ENCODE peak calls at places on chromosomes 16 and 17, in ten cellular contexts. One of them, this sample, is unnamed.

GRCh38 chr17:72667096-72668063 is 425.1 kb downstream of the SLC39A11 start:
- DNase-seq in prostate gland: no peak
- DNase-seq in CD4-positive, alpha-beta T cell: no peak
- DNase-seq in endodermal cell: no peak
- DNase-seq in aorta: no peak
- DNase-seq in PC-9: no peak
- DNase-seq in heart right ventricle: no peak
- DNase-seq in CD4-positive, CD25-positive, alpha-beta regulatory T cell: no peak
- DNase-seq in pancreas: no peak
- DNase-seq in suprapubic skin: no peak
- DNase-seq in this sample: no peak

GRCh38 chr17:27466748-27467375 is 10.6 kb downstream of the KSR1 start:
- DNase-seq in prostate gland: no peak
- DNase-seq in CD4-positive, alpha-beta T cell: no peak
- DNase-seq in endodermal cell: no peak
- DNase-seq in aorta: no peak
- DNase-seq in PC-9: no peak
- DNase-seq in heart right ventricle: no peak
- DNase-seq in CD4-positive, CD25-positive, alpha-beta regulatory T cell: peak; percentile 39
- DNase-seq in pancreas: no peak
- DNase-seq in suprapubic skin: no peak
- DNase-seq in this sample: no peak

GRCh38 chr17:30524847-30525246 is 47.6 kb downstream of the GOSR1 start:
- DNase-seq in prostate gland: peak; percentile 25
- DNase-seq in CD4-positive, alpha-beta T cell: no peak
- DNase-seq in endodermal cell: no peak
- DNase-seq in aorta: no peak
- DNase-seq in PC-9: no peak
- DNase-seq in heart right ventricle: no peak
- DNase-seq in CD4-positive, CD25-positive, alpha-beta regulatory T cell: no peak
- DNase-seq in pancreas: no peak
- DNase-seq in suprapubic skin: no peak
- DNase-seq in this sample: no peak

GRCh38 chr17:14407541-14407940 is 106.7 kb downstream of the HS3ST3B1 start:
- DNase-seq in prostate gland: no peak
- DNase-seq in CD4-positive, alpha-beta T cell: no peak
- DNase-seq in endodermal cell: no peak
- DNase-seq in aorta: no peak
- DNase-seq in PC-9: no peak
- DNase-seq in heart right ventricle: no peak
- DNase-seq in CD4-positive, CD25-positive, alpha-beta regulatory T cell: no peak
- DNase-seq in pancreas: no peak
- DNase-seq in suprapubic skin: no peak
- DNase-seq in this sample: no peak

GRCh38 chr16:70258065-70258464 is 6.3 kb upstream of the EXOSC6 start:
- DNase-seq in prostate gland: no peak
- DNase-seq in CD4-positive, alpha-beta T cell: no peak
- DNase-seq in endodermal cell: no peak
- DNase-seq in aorta: peak; percentile 70
- DNase-seq in PC-9: no peak
- DNase-seq in heart right ventricle: no peak
- DNase-seq in CD4-positive, CD25-positive, alpha-beta regulatory T cell: no peak
- DNase-seq in pancreas: no peak
- DNase-seq in suprapubic skin: no peak
- DNase-seq in this sample: no peak

GRCh38 chr16:48408688-48409087 is 23.5 kb upstream of the SIAH1 start:
- DNase-seq in prostate gland: no peak
- DNase-seq in CD4-positive, alpha-beta T cell: no peak
- DNase-seq in endodermal cell: no peak
- DNase-seq in aorta: no peak
- DNase-seq in PC-9: no peak
- DNase-seq in heart right ventricle: peak; percentile 29
- DNase-seq in CD4-positive, CD25-positive, alpha-beta regulatory T cell: no peak
- DNase-seq in pancreas: no peak
- DNase-seq in suprapubic skin: no peak
- DNase-seq in this sample: no peak

GRCh38 chr17:76008630-76009425 is 8.2 kb downstream of the CDK3 start:
- DNase-seq in prostate gland: no peak
- DNase-seq in CD4-positive, alpha-beta T cell: no peak
- DNase-seq in endodermal cell: no peak
- DNase-seq in aorta: peak; percentile 73
- DNase-seq in PC-9: no peak
- DNase-seq in heart right ventricle: no peak
- DNase-seq in CD4-positive, CD25-positive, alpha-beta regulatory T cell: no peak
- DNase-seq in pancreas: no peak
- DNase-seq in suprapubic skin: no peak
- DNase-seq in this sample: no peak

GRCh38 chr16:49492090-49492801 is 118.6 kb downstream of the C16orf78 start:
- DNase-seq in prostate gland: peak; percentile 27
- DNase-seq in CD4-positive, alpha-beta T cell: peak; percentile 40
- DNase-seq in endodermal cell: peak; percentile 92
- DNase-seq in aorta: peak; percentile 86
- DNase-seq in PC-9: no peak
- DNase-seq in heart right ventricle: peak; percentile 63
- DNase-seq in CD4-positive, CD25-positive, alpha-beta regulatory T cell: peak; percentile 11
- DNase-seq in pancreas: peak; percentile 15
- DNase-seq in suprapubic skin: peak; percentile 78
- DNase-seq in this sample: no peak

GRCh38 chr17:47708864-47709541 is 15.0 kb downstream of the TBKBP1 start:
- DNase-seq in prostate gland: no peak
- DNase-seq in CD4-positive, alpha-beta T cell: no peak
- DNase-seq in endodermal cell: peak; percentile 79
- DNase-seq in aorta: peak; percentile 86
- DNase-seq in PC-9: no peak
- DNase-seq in heart right ventricle: peak; percentile 66
- DNase-seq in CD4-positive, CD25-positive, alpha-beta regulatory T cell: no peak
- DNase-seq in pancreas: peak; percentile 32
- DNase-seq in suprapubic skin: no peak
- DNase-seq in this sample: peak; percentile 15

GRCh38 chr17:63082273-63082861 is 116.3 kb downstream of the TANC2 start:
- DNase-seq in prostate gland: no peak
- DNase-seq in CD4-positive, alpha-beta T cell: no peak
- DNase-seq in endodermal cell: no peak
- DNase-seq in aorta: no peak
- DNase-seq in PC-9: no peak
- DNase-seq in heart right ventricle: no peak
- DNase-seq in CD4-positive, CD25-positive, alpha-beta regulatory T cell: peak; percentile 1
- DNase-seq in pancreas: no peak
- DNase-seq in suprapubic skin: no peak
- DNase-seq in this sample: no peak

GRCh38 chr16:46789499-46790414 is 41.2 kb downstream of the C16orf87 start:
- DNase-seq in prostate gland: peak; percentile 73
- DNase-seq in CD4-positive, alpha-beta T cell: peak; percentile 70
- DNase-seq in endodermal cell: peak; percentile 94
- DNase-seq in aorta: peak; percentile 92
- DNase-seq in PC-9: no peak
- DNase-seq in heart right ventricle: peak; percentile 86
- DNase-seq in CD4-positive, CD25-positive, alpha-beta regulatory T cell: peak; percentile 81
- DNase-seq in pancreas: peak; percentile 79
- DNase-seq in suprapubic skin: peak; percentile 86
- DNase-seq in this sample: peak; percentile 70

GRCh38 chr16:19329932-19330331 is 44.4 kb downstream of the CLEC19A start:
- DNase-seq in prostate gland: no peak
- DNase-seq in CD4-positive, alpha-beta T cell: no peak
- DNase-seq in endodermal cell: no peak
- DNase-seq in aorta: no peak
- DNase-seq in PC-9: peak; percentile 67
- DNase-seq in heart right ventricle: no peak
- DNase-seq in CD4-positive, CD25-positive, alpha-beta regulatory T cell: no peak
- DNase-seq in pancreas: no peak
- DNase-seq in suprapubic skin: no peak
- DNase-seq in this sample: no peak

GRCh38 chr17:76492989-76493501 is 8.2 kb downstream of the RHBDF2 start:
- DNase-seq in prostate gland: no peak
- DNase-seq in CD4-positive, alpha-beta T cell: no peak
- DNase-seq in endodermal cell: no peak
- DNase-seq in aorta: no peak
- DNase-seq in PC-9: no peak
- DNase-seq in heart right ventricle: peak; percentile 62
- DNase-seq in CD4-positive, CD25-positive, alpha-beta regulatory T cell: no peak
- DNase-seq in pancreas: no peak
- DNase-seq in suprapubic skin: no peak
- DNase-seq in this sample: no peak

GRCh38 chr16:11665071-11665491 is 3.2 kb upstream of the SNN start:
- DNase-seq in prostate gland: no peak
- DNase-seq in CD4-positive, alpha-beta T cell: peak; percentile 57
- DNase-seq in endodermal cell: peak; percentile 68
- DNase-seq in aorta: no peak
- DNase-seq in PC-9: no peak
- DNase-seq in heart right ventricle: no peak
- DNase-seq in CD4-positive, CD25-positive, alpha-beta regulatory T cell: peak; percentile 52
- DNase-seq in pancreas: no peak
- DNase-seq in suprapubic skin: no peak
- DNase-seq in this sample: no peak

GRCh38 chr16:3503513-3503912 is 2.7 kb downstream of the CLUAP1 start:
- DNase-seq in prostate gland: no peak
- DNase-seq in CD4-positive, alpha-beta T cell: peak; percentile 56
- DNase-seq in endodermal cell: no peak
- DNase-seq in aorta: no peak
- DNase-seq in PC-9: peak; percentile 54
- DNase-seq in heart right ventricle: no peak
- DNase-seq in CD4-positive, CD25-positive, alpha-beta regulatory T cell: peak; percentile 55
- DNase-seq in pancreas: no peak
- DNase-seq in suprapubic skin: no peak
- DNase-seq in this sample: no peak

GRCh38 chr16:9381908-9382307 is 290.5 kb downstream of the HAPSTR1 start:
- DNase-seq in prostate gland: no peak
- DNase-seq in CD4-positive, alpha-beta T cell: no peak
- DNase-seq in endodermal cell: no peak
- DNase-seq in aorta: no peak
- DNase-seq in PC-9: no peak
- DNase-seq in heart right ventricle: no peak
- DNase-seq in CD4-positive, CD25-positive, alpha-beta regulatory T cell: no peak
- DNase-seq in pancreas: no peak
- DNase-seq in suprapubic skin: no peak
- DNase-seq in this sample: no peak

DNA sequence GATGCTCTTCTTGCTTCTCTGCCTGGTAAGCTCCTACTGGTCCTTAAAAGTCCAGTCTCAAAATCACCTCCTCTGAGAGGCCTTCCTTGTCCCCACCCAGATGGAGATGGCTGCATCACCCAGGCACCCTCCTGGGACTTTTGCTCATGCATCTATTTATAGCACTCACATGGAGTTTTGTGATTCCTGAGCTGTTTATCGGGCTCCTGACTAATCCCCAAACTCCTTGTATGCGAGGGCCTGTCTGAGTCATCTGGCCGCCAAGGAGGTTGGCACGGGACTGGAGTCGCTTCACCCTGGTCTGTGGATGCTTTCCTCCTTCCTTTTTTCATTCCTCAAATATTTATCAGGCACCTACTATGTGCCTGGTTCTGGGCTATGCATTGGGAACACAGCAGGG is 2.3 kb upstream of the MAP2K3 start:
- DNase-seq in prostate gland: no peak
- DNase-seq in CD4-positive, alpha-beta T cell: no peak
- DNase-seq in endodermal cell: no peak
- DNase-seq in aorta: peak; percentile 92
- DNase-seq in PC-9: peak; percentile 91
- DNase-seq in heart right ventricle: no peak
- DNase-seq in CD4-positive, CD25-positive, alpha-beta regulatory T cell: no peak
- DNase-seq in pancreas: no peak
- DNase-seq in suprapubic skin: no peak
- DNase-seq in this sample: no peak
- H3K27ac ChIP-seq in prostate gland: no peak overlapping the region
- H3K27ac ChIP-seq in CD4-positive, alpha-beta T cell: no peak overlapping the region
- H3K27ac ChIP-seq in endodermal cell: no peak overlapping the region
- H3K27ac ChIP-seq in aorta: peak overlapping the region; percentile 94
- H3K27ac ChIP-seq in PC-9: no peak overlapping the region
- H3K27ac ChIP-seq in heart right ventricle: no peak overlapping the region
- H3K27ac ChIP-seq in CD4-positive, CD25-positive, alpha-beta regulatory T cell: no peak overlapping the region
- H3K27ac ChIP-seq in pancreas: no peak overlapping the region
- H3K27ac ChIP-seq in suprapubic skin: no peak overlapping the region
- H3K27ac ChIP-seq in this sample: no peak overlapping the region

DNA sequence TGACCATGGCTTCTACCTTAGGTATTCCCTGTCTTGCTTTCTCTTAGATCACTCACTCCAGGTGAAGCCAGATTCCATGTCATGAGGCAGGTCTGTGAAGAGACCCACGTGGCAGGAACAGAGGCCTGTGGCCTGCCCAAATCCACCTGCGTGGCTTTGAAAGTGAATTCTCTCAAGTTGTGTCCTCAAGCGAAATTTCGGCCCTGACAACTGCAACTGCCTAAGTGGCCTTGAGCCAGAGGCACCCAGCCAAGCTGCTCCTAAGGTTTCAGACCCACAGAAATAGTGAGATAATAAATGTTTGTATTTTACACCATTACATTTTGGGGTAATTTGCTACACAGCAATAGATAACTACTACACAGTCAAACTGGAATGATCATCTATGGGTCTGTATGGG is 497.9 kb downstream of the XYLT1 start:
- DNase-seq in prostate gland: no peak
- DNase-seq in CD4-positive, alpha-beta T cell: no peak
- DNase-seq in endodermal cell: no peak
- DNase-seq in aorta: no peak
- DNase-seq in PC-9: no peak
- DNase-seq in heart right ventricle: no peak
- DNase-seq in CD4-positive, CD25-positive, alpha-beta regulatory T cell: no peak
- DNase-seq in pancreas: no peak
- DNase-seq in suprapubic skin: no peak
- DNase-seq in this sample: no peak
- H3K27ac ChIP-seq in prostate gland: no peak overlapping the region
- H3K27ac ChIP-seq in CD4-positive, alpha-beta T cell: no peak overlapping the region
- H3K27ac ChIP-seq in endodermal cell: no peak overlapping the region
- H3K27ac ChIP-seq in aorta: no peak overlapping the region
- H3K27ac ChIP-seq in PC-9: no peak overlapping the region
- H3K27ac ChIP-seq in heart right ventricle: no peak overlapping the region
- H3K27ac ChIP-seq in CD4-positive, CD25-positive, alpha-beta regulatory T cell: no peak overlapping the region
- H3K27ac ChIP-seq in pancreas: no peak overlapping the region
- H3K27ac ChIP-seq in suprapubic skin: no peak overlapping the region
- H3K27ac ChIP-seq in this sample: no peak overlapping the region

GRCh38 chr17:1180434-1180742 is 607 bp upstream of the ABR start:
- DNase-seq in prostate gland: no peak
- DNase-seq in CD4-positive, alpha-beta T cell: no peak
- DNase-seq in endodermal cell: no peak
- DNase-seq in aorta: no peak
- DNase-seq in PC-9: no peak
- DNase-seq in heart right ventricle: no peak
- DNase-seq in CD4-positive, CD25-positive, alpha-beta regulatory T cell: no peak
- DNase-seq in pancreas: no peak
- DNase-seq in suprapubic skin: no peak
- DNase-seq in this sample: no peak
- H3K27ac ChIP-seq in prostate gland: peak overlapping the region; percentile 66
- H3K27ac ChIP-seq in CD4-positive, alpha-beta T cell: no peak overlapping the region
- H3K27ac ChIP-seq in endodermal cell: no peak overlapping the region
- H3K27ac ChIP-seq in aorta: peak overlapping the region; percentile 5
- H3K27ac ChIP-seq in PC-9: no peak overlapping the region
- H3K27ac ChIP-seq in heart right ventricle: peak overlapping the region; percentile 63
- H3K27ac ChIP-seq in CD4-positive, CD25-positive, alpha-beta regulatory T cell: no peak overlapping the region
- H3K27ac ChIP-seq in pancreas: no peak overlapping the region
- H3K27ac ChIP-seq in suprapubic skin: peak overlapping the region; percentile 59
- H3K27ac ChIP-seq in this sample: peak overlapping the region; percentile 68

DNA sequence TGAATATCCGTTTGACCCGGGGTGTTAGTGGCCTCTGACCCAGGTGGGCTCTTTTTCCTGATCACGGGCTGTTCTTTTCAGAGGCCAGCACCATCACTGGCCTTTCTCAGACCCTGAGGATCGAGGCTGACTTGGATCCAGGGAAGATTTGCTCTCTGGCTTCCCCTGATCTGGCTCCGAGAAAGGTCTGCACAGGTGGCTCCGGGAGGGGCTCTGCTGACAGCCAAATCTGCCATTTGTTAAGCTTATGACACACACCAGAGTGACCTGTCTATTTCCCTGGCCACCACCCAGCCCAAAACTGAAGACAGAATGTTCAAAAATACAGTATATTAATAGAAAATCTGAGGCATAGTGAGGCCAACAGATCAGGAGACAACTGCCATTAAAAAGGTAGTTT is 221.8 kb upstream of the TNRC6C start:
- DNase-seq in prostate gland: no peak
- DNase-seq in CD4-positive, alpha-beta T cell: no peak
- DNase-seq in endodermal cell: peak; percentile 48
- DNase-seq in aorta: no peak
- DNase-seq in PC-9: no peak
- DNase-seq in heart right ventricle: no peak
- DNase-seq in CD4-positive, CD25-positive, alpha-beta regulatory T cell: no peak
- DNase-seq in pancreas: no peak
- DNase-seq in suprapubic skin: peak; percentile 52
- DNase-seq in this sample: no peak
- H3K27ac ChIP-seq in prostate gland: peak overlapping the region; percentile 62
- H3K27ac ChIP-seq in CD4-positive, alpha-beta T cell: no peak overlapping the region
- H3K27ac ChIP-seq in endodermal cell: no peak overlapping the region
- H3K27ac ChIP-seq in aorta: peak overlapping the region; percentile 80
- H3K27ac ChIP-seq in PC-9: no peak overlapping the region
- H3K27ac ChIP-seq in heart right ventricle: peak overlapping the region; percentile 78
- H3K27ac ChIP-seq in CD4-positive, CD25-positive, alpha-beta regulatory T cell: no peak overlapping the region
- H3K27ac ChIP-seq in pancreas: no peak overlapping the region
- H3K27ac ChIP-seq in suprapubic skin: no peak overlapping the region
- H3K27ac ChIP-seq in this sample: no peak overlapping the region